ENCODE peak calls at places on chromosomes 13 and 19, in nine cellular contexts. J is naive thymus-derived CD8-positive, alpha-beta T cell; F is stimulated activated CD8-positive, alpha-beta memory T cell treated with anti-CD3 and anti-CD28 coated beads, Interleukin-2, amount 100 ng/mL, for 48 hours; G is progenitor cell of endocrine pancreas; T is DMS153; N is HTR-8/SVneo; C is stimulated activated naive CD4-positive, alpha-beta T cell treated with Interleukin-2 at 50 U/mL for 16 hours; Y is GM03348; Q is ACHN. B is an unnamed sample.

GRCh38 chr13:98480915-98481510 is 95.9 kb downstream of the STK24 start:
- DNase-seq in J (no peak), F (peak; percentile 23), G (no peak), T (no peak), N (no peak), C (peak; percentile 50), Y (no peak), Q (no peak), B (no peak)

GRCh38 chr19:33214621-33215020 is 11.0 kb downstream of the SLC7A10 start:
- DNase-seq in J (no peak), F (no peak), G (no peak), T (peak; percentile 20), N (peak; percentile 36), C (no peak), Y (peak; percentile 52), Q (peak; percentile 11), B (peak; percentile 37)

GRCh38 chr13:43751624-43752023 is 35.1 kb downstream of the ENOX1 start:
- DNase-seq in J (no peak), F (no peak), G (no peak), T (no peak), N (no peak), C (no peak), Y (no peak), Q (no peak), B (no peak)

GRCh38 chr13:20174656-20175405 is 14.0 kb upstream of the GJA3 start:
- DNase-seq in J (no peak), F (peak; percentile 56), G (no peak), T (peak; percentile 82), N (peak; percentile 76), C (peak; percentile 73), Y (peak; percentile 87), Q (peak; percentile 85), B (no peak)

GRCh38 chr19:53424968-53425597 is 6.7 kb upstream of the ZNF761 start:
- DNase-seq in J (peak; percentile 83), F (peak; percentile 29), G (peak; percentile 62), T (peak; percentile 39), N (peak; percentile 37), C (peak; percentile 34), Y (peak; percentile 80), Q (no peak), B (peak; percentile 76)

GRCh38 chr19:18156841-18157464 is 4.0 kb downstream of the PIK3R2 start:
- DNase-seq in J (no peak), F (no peak), G (no peak), T (peak; percentile 89), N (peak; percentile 85), C (no peak), Y (peak; percentile 65), Q (peak; percentile 30), B (no peak)

GRCh38 chr19:49217382-49217781 is 59.8 kb downstream of the TRPM4 start:
- DNase-seq in J (no peak), F (no peak), G (no peak), T (no peak), N (no peak), C (no peak), Y (no peak), Q (no peak), B (no peak)

GRCh38 chr19:16293133-16294085 is 31.2 kb upstream of the KLF2 start:
- DNase-seq in J (no peak), F (no peak), G (no peak), T (no peak), N (peak; percentile 79), C (no peak), Y (peak; percentile 92), Q (no peak), B (no peak)

GRCh38 chr13:111206148-111206547 is 91.0 kb downstream of the ARHGEF7 start:
- DNase-seq in J (no peak), F (no peak), G (no peak), T (no peak), N (no peak), C (no peak), Y (no peak), Q (no peak), B (no peak)

GRCh38 chr13:60134376-60134775 is 29.4 kb downstream of the DIAPH3 start:
- DNase-seq in J (no peak), F (no peak), G (no peak), T (no peak), N (no peak), C (no peak), Y (peak; percentile 11), Q (peak; percentile 44), B (no peak)

GRCh38 chr13:110330491-110331001 is 23.5 kb downstream of the COL4A2 start:
- DNase-seq in J (no peak), F (no peak), G (no peak), T (no peak), N (no peak), C (no peak), Y (peak; percentile 80), Q (no peak), B (no peak)

GRCh38 chr13:25733061-25733491 is 318.7 kb downstream of the SHISA2 start:
- DNase-seq in J (no peak), F (no peak), G (no peak), T (peak; percentile 37), N (no peak), C (no peak), Y (no peak), Q (peak; percentile 86), B (no peak)

GRCh38 chr13:48234652-48235099 is 1.7 kb downstream of the ITM2B start:
- DNase-seq in J (no peak), F (no peak), G (no peak), T (no peak), N (no peak), C (no peak), Y (no peak), Q (no peak), B (no peak)

GRCh38 chr13:27861165-27861564 is 58.6 kb upstream of the PDX1 start:
- DNase-seq in J (no peak), F (no peak), G (no peak), T (no peak), N (no peak), C (no peak), Y (no peak), Q (no peak), B (no peak)

GRCh38 chr13:34657716-34658115 is 284.4 kb upstream of the NBEA start:
- DNase-seq in J (no peak), F (no peak), G (no peak), T (no peak), N (no peak), C (no peak), Y (peak; percentile 58), Q (peak; percentile 32), B (no peak)